ENCODE peak calls at places on chromosome 6, in six cellular contexts. C, G, V, X, M and D are unnamed samples.

GRCh38 chr6:11714798-11715285 is 63.8 kb downstream of the ADTRP start:
- DNase-seq in C (no peak), G (no peak), V (no peak), X (no peak), M (no peak), D (no peak)

GRCh38 chr6:106097368-106098231 is 11.5 kb downstream of the PRDM1 start:
- DNase-seq in C (no peak), G (no peak), V (peak), X (no peak), M (no peak), D (peak)

GRCh38 chr6:56772737-56773184 is 130.1 kb upstream of the DST start:
- DNase-seq in C (no peak), G (no peak), V (peak), X (peak), M (no peak), D (peak)

GRCh38 chr6:26053929-26054658 is 33.1 kb upstream of the HFE start:
- DNase-seq in C (no peak), G (no peak), V (no peak), X (no peak), M (no peak), D (peak)

GRCh38 chr6:43891072-43891870 is 121.3 kb downstream of the VEGFA start:
- DNase-seq in C (no peak), G (no peak), V (no peak), X (no peak), M (peak), D (no peak)

GRCh38 chr6:134058622-134059366 is 6.4 kb upstream of the SLC2A12 start:
- DNase-seq in C (no peak), G (no peak), V (no peak), X (peak), M (no peak), D (peak)

GRCh38 chr6:149060985-149061760 is 256.3 kb upstream of the TAB2 start:
- DNase-seq in C (no peak), G (no peak), V (no peak), X (no peak), M (no peak), D (peak)

GRCh38 chr6:133892444-133893323 is 3.8 kb downstream of the TCF21 start:
- DNase-seq in C (peak), G (no peak), V (no peak), X (no peak), M (peak), D (no peak)

GRCh38 chr6:127384007-127384406 is 40.6 kb upstream of the ECHDC1 start:
- DNase-seq in C (no peak), G (no peak), V (no peak), X (no peak), M (no peak), D (peak)

GRCh38 chr6:35708585-35708984 is 19.9 kb upstream of the FKBP5 start:
- DNase-seq in C (no peak), G (no peak), V (no peak), X (no peak), M (no peak), D (no peak)

GRCh38 chr6:14835122-14835521 is 410.7 kb upstream of the JARID2 start:
- DNase-seq in C (no peak), G (no peak), V (no peak), X (no peak), M (no peak), D (no peak)

GRCh38 chr6:107447663-107448216 is 11.6 kb downstream of the PDSS2 start:
- DNase-seq in C (no peak), G (no peak), V (no peak), X (no peak), M (no peak), D (no peak)

GRCh38 chr6:148559848-148560433 is 186.9 kb upstream of the UST start:
- DNase-seq in C (peak), G (peak), V (no peak), X (peak), M (peak), D (peak)

GRCh38 chr6:45472383-45472782 is 94.6 kb upstream of the SUPT3H start:
- DNase-seq in C (no peak), G (no peak), V (no peak), X (peak), M (no peak), D (peak)

GRCh38 chr6:138691595-138692057 is 81.9 kb upstream of the CCDC28A start:
- DNase-seq in C (peak), G (no peak), V (peak), X (no peak), M (no peak), D (peak)

GRCh38 chr6:44088827-44089590 is 38.2 kb downstream of the MRPL14 start:
- DNase-seq in C (no peak), G (no peak), V (no peak), X (no peak), M (no peak), D (no peak)

GRCh38 chr6:143187173-143187908 is 126.7 kb downstream of the AIG1 start:
- DNase-seq in C (no peak), G (no peak), V (peak), X (peak), M (no peak), D (peak)

GRCh38 chr6:124714728-124715127 is 247.5 kb upstream of the RNF217 start:
- DNase-seq in C (no peak), G (no peak), V (no peak), X (no peak), M (no peak), D (no peak)

GRCh38 chr6:69936674-69937363 is 70.5 kb downstream of the COL19A1 start:
- DNase-seq in C (peak), G (no peak), V (peak), X (no peak), M (no peak), D (peak)

GRCh38 chr6:87968435-87969278 is 79.0 kb upstream of the SPACA1 start:
- DNase-seq in C (peak), G (no peak), V (no peak), X (no peak), M (peak), D (no peak)
- TF ChIP-seq CTCF in C (no peak), G (no peak), V (no peak), X (no peak), M (no peak), D (no peak)

GRCh38 chr6:111747791-111748190 is 125.5 kb downstream of the FYN start:
- DNase-seq in C (no peak), G (no peak), V (no peak), X (no peak), M (no peak), D (no peak)
- H3K4me3 ChIP-seq in C (no peak), G (no peak), V (no peak), X (no peak), M (no peak), D (no peak)

GRCh38 chr6:10140121-10140520 is 274.8 kb downstream of the TFAP2A start:
- DNase-seq in C (no peak), G (no peak), V (no peak), X (no peak), M (no peak), D (no peak)

GRCh38 chr6:10138917-10139316 is 276.0 kb downstream of the TFAP2A start:
- DNase-seq in C (no peak), G (no peak), V (peak), X (no peak), M (no peak), D (no peak)

GRCh38 chr6:10140824-10141223 is 274.1 kb downstream of the TFAP2A start:
- DNase-seq in C (no peak), G (no peak), V (no peak), X (no peak), M (no peak), D (no peak)

GRCh38 chr6:10144772-10145171 is 270.1 kb downstream of the TFAP2A start:
- DNase-seq in C (no peak), G (no peak), V (no peak), X (no peak), M (no peak), D (no peak)

GRCh38 chr6:10141756-10142443 is 273.0 kb downstream of the TFAP2A start:
- DNase-seq in C (no peak), G (no peak), V (peak), X (no peak), M (no peak), D (no peak)
- TF ChIP-seq CTCF in C (no peak), G (no peak), V (no peak), X (no peak), M (no peak), D (no peak)

DNA sequence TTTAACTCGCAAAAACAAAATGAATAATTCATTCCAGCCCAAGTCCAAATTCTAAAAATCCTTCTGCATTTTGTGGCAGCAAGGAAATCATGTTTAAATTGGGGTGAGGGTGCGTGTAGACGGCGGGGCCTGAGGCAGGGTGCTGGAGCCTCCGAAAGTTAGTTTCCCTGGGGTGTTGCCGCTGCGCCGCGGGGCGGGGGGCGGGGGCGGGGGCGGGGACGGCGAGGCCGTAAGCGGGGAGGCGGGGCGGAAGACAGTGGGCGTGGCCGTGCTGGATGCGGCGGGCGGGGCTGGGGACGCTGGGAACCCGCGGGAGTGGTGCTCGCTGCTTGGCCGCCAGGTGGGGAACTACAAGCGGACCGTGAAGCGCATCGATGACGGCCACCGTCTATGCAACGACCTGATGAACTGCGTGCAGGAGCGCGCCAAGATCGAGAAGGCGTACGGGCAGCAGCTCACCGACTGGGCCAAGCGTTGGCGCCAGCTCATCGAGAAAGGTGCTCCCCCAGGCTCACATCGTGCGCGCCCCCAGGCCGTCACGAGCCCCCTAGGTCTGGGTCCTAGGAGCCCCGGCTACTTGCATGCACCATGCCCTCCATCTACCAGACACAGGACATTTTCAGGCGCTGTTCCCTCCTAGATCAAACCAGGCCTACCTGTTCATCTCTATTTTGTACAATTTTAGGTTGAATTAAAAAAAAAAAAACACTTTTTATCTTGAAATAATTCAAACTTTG is 29.0 kb downstream of the SPDEF start:
- DNase-seq in C (peak), G (peak), V (peak), X (peak), M (peak), D (peak)
- H3K4me3 ChIP-seq in C (peak), G (peak), V (no peak), X (peak), M (peak), D (peak)

GRCh38 chr6:18504232-18504596 is 117.1 kb downstream of the RNF144B start:
- DNase-seq in C (no peak), G (no peak), V (no peak), X (no peak), M (no peak), D (no peak)
- TF ChIP-seq CTCF in C (no peak), G (no peak), V (no peak), X (no peak), M (no peak), D (no peak)

DNA sequence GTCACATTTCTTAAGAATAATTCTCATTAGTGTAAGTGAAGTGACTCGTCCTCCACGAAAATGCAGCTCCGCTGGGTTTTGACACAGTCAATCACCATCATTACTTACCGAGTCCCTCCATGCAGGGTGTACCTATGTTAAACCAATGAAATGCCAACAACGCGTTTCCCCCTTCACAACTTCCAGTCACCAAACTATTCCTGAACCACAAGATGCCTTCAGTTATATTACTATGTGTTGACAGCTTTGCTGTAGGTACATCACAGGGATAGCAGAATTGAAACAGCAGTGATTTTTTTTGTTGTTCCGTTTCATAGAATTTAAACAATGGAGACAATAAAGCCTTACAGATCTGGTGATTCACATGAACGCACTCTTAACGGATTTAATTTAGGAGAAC is 652.9 kb downstream of the PRKN start:
- DNase-seq in C (no peak), G (no peak), V (no peak), X (no peak), M (no peak), D (no peak)
- H3K4me3 ChIP-seq in C (no peak), G (no peak), V (no peak), X (no peak), M (no peak), D (no peak)

GRCh38 chr6:84350397-84350796 is 123.0 kb upstream of the CEP162 start:
- DNase-seq in C (no peak), G (no peak), V (no peak), X (no peak), M (no peak), D (peak)

GRCh38 chr6:84344005-84344404 is 116.6 kb upstream of the CEP162 start:
- DNase-seq in C (no peak), G (no peak), V (no peak), X (no peak), M (no peak), D (no peak)

GRCh38 chr6:84348801-84349200 is 121.4 kb upstream of the CEP162 start:
- DNase-seq in C (no peak), G (no peak), V (no peak), X (no peak), M (no peak), D (no peak)

GRCh38 chr6:84349542-84349941 is 122.1 kb upstream of the CEP162 start:
- DNase-seq in C (no peak), G (no peak), V (no peak), X (no peak), M (no peak), D (no peak)

GRCh38 chr6:84346372-84346771 is 118.9 kb upstream of the CEP162 start:
- DNase-seq in C (no peak), G (no peak), V (no peak), X (no peak), M (no peak), D (peak)
- TF ChIP-seq CTCF in C (peak), G (no peak), V (peak), X (no peak), M (no peak), D (peak)

GRCh38 chr6:328184-328670 is 35.9 kb downstream of the DUSP22 start:
- DNase-seq in C (no peak), G (peak), V (peak), X (peak), M (no peak), D (peak)

GRCh38 chr6:328924-329323 is 36.6 kb downstream of the DUSP22 start:
- DNase-seq in C (no peak), G (no peak), V (no peak), X (no peak), M (no peak), D (no peak)

GRCh38 chr6:329888-330691 is 37.8 kb downstream of the DUSP22 start:
- DNase-seq in C (peak), G (no peak), V (no peak), X (no peak), M (no peak), D (peak)

GRCh38 chr6:326896-327537 is 34.7 kb downstream of the DUSP22 start:
- DNase-seq in C (no peak), G (no peak), V (no peak), X (no peak), M (no peak), D (no peak)

GRCh38 chr6:327538-328183 is 35.4 kb downstream of the DUSP22 start:
- DNase-seq in C (no peak), G (no peak), V (no peak), X (no peak), M (no peak), D (peak)
- H3K4me3 ChIP-seq in C (no peak), G (no peak), V (no peak), X (no peak), M (no peak), D (peak)